ENCODE peak calls at places on chromosomes 5 and 9, in ten cellular contexts. O, V, E, G, K, B, U, C, F and P are unnamed samples. For H3K4me1, the result is how much of the 10 kb centered on the place peaks cover.

GRCh38 chr5:128015978-128016377 is 67.6 kb upstream of the SLC12A2 start:
- DNase-seq in F (no peak), U (no peak), K (no peak), O (no peak), B (no peak), E (no peak), G (peak), C (no peak), V (no peak), P (no peak)

GRCh38 chr5:88748670-88749069 is 134.3 kb downstream of the MEF2C start:
- DNase-seq in E (no peak), G (no peak), O (no peak), C (no peak), K (no peak), U (no peak), B (no peak), F (no peak), V (no peak), P (no peak)

GRCh38 chr5:107402881-107403280 is 267.9 kb downstream of the EFNA5 start:
- DNase-seq in U (no peak), O (no peak), C (no peak), K (no peak), G (no peak), F (no peak), E (no peak), V (no peak), B (no peak), P (peak)

GRCh38 chr5:138448481-138449398 is 9.9 kb downstream of the REEP2 start:
- DNase-seq in V (no peak), C (peak), F (no peak), G (no peak), E (no peak), K (no peak), B (no peak), U (peak), O (no peak), P (peak)

GRCh38 chr9:124897570-124898460 is 35.9 kb downstream of the ARPC5L start:
- DNase-seq in C (no peak), G (no peak), F (no peak), E (no peak), O (no peak), K (no peak), B (no peak), U (no peak), V (no peak), P (no peak)

GRCh38 chr9:19371942-19372341 is 8.1 kb downstream of the RPS6 start:
- DNase-seq in O (no peak), K (no peak), E (no peak), V (no peak), C (no peak), G (no peak), U (peak), F (no peak), B (no peak), P (no peak)

GRCh38 chr9:135440620-135441019 is 39.0 kb upstream of the PPP1R26 start:
- DNase-seq in F (no peak), V (no peak), K (no peak), C (no peak), E (no peak), G (no peak), B (no peak), O (no peak), U (peak), P (no peak)

GRCh38 chr9:79684711-79685575 is 113.2 kb downstream of the TLE4 start:
- DNase-seq in E (no peak), O (no peak), U (no peak), G (no peak), V (peak), C (no peak), F (no peak), B (no peak), K (no peak), P (no peak)

GRCh38 chr5:5017827-5018559 is 122.1 kb upstream of the ADAMTS16 start:
- DNase-seq in C (no peak), F (no peak), E (no peak), K (no peak), G (no peak), U (peak), O (no peak), V (no peak), B (no peak), P (no peak)

GRCh38 chr9:132020272-132020671 is 59.4 kb downstream of the MED27 start:
- DNase-seq in C (no peak), O (no peak), E (no peak), K (no peak), U (no peak), B (no peak), V (no peak), F (no peak), G (no peak), P (no peak)
- H3K4me3 ChIP-seq in C (no peak), O (no peak), E (no peak), K (no peak), U (no peak), B (no peak), V (no peak), F (no peak), G (no peak), P (no peak)

GRCh38 chr5:142817031-142817430 is 46.9 kb downstream of the ARHGAP26 start:
- DNase-seq in U (no peak), K (no peak), C (no peak), G (no peak), O (no peak), B (no peak), F (no peak), E (no peak), V (no peak), P (no peak)
- H3K4me1 ChIP-seq in U (half or more), K (under half), C (under half), G (under half), O (under half), B (under half), F (under half), E (half or more), V (under half), P (under half)

GRCh38 chr5:59187772-59188347 is 605.0 kb downstream of the RAB3C start:
- DNase-seq in U (peak), B (no peak), O (no peak), G (no peak), C (peak), F (no peak), K (no peak), E (no peak), V (no peak), P (no peak)
- H3K4me3 ChIP-seq in U (peak), B (peak), O (no peak), G (no peak), C (no peak), F (peak), K (no peak), E (peak), V (no peak), P (no peak)

DNA sequence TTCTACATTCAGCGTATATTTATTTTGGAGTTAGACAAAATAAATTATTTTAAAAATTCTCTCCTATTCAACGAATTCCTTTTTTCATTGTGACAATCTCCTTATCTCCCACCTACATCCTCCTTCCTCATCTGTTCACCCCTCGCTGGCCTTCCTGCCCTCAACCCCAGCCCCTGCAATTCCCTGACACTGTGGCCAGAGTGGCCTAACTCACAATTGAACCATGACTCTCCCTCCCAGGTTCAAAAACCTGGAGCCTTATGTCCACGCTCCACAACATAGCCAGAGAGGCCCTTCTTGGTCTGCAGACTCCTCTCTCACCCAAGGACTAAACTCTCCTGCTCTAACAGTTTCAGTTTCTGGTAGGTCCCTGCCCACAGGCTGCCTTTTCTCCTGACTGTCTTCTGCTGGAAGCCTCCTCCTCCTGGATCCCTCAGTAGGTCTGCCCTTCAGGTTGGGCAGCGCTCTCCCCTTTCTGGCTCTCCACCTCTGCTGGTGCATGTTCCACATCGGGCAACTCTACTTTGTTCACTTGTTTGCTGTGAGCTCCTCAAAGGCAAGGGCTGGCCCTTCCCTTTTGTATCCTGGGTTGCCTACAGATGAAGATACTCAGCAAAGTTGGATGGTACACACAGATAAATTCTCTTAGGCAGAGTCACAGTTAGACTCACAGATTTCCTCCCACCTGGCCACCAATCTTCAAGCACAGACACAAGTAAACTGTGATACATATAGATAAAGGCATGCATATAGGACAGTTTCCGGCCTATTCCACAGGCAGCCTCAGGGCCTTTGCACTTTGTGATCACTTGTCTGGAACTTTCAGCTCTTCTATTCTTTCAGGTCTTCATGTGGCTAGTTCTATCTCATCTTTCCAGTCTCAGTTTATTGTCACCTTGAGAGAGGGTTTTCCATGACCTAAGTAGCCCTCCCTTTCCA is 19.8 kb upstream of the MYORG start:
- DNase-seq in E (no peak), V (no peak), B (no peak), C (no peak), O (no peak), G (no peak), F (no peak), K (no peak), U (no peak), P (no peak)
- H3K4me1 ChIP-seq in E (under half), V (under half), B (under half), C (under half), O (under half), G (under half), F (under half), K (under half), U (under half), P (under half)

GRCh38 chr9:96021616-96022444 is 146.3 kb downstream of the ERCC6L2 start:
- DNase-seq in V (no peak), F (no peak), K (no peak), B (peak), E (no peak), C (no peak), U (no peak), O (no peak), G (no peak), P (peak)
- H3K4me3 ChIP-seq in V (peak), F (peak), K (peak), B (peak), E (peak), C (peak), U (peak), O (peak), G (peak), P (peak)

GRCh38 chr9:130470269-130470668 is 25.5 kb downstream of the ASS1 start:
- DNase-seq in O (no peak), C (no peak), F (no peak), E (no peak), B (no peak), K (no peak), V (no peak), U (no peak), G (no peak), P (no peak)
- H3K4me1 ChIP-seq in O (under half), C (under half), F (under half), E (under half), B (under half), K (under half), V (under half), U (under half), G (under half), P (half or more)

GRCh38 chr5:172785429-172786088 is 14.6 kb upstream of the DUSP1 start:
- DNase-seq in C (no peak), O (no peak), K (no peak), E (no peak), G (peak), F (no peak), V (no peak), U (no peak), B (peak), P (no peak)
- H3K4me3 ChIP-seq in C (no peak), O (no peak), K (no peak), E (no peak), G (no peak), F (no peak), V (no peak), U (no peak), B (no peak), P (no peak)

GRCh38 chr9:134358968-134359319 is 32.7 kb downstream of the RXRA start:
- DNase-seq in V (no peak), B (no peak), G (no peak), C (no peak), O (no peak), F (no peak), E (no peak), U (no peak), K (no peak), P (no peak)

GRCh38 chr9:134360897-134361296 is 34.6 kb downstream of the RXRA start:
- DNase-seq in G (peak), V (peak), C (peak), O (no peak), K (peak), F (no peak), U (no peak), B (no peak), E (no peak), P (no peak)

GRCh38 chr9:134358026-134358967 is 32.0 kb downstream of the RXRA start:
- DNase-seq in V (peak), B (peak), F (no peak), E (no peak), K (no peak), G (peak), U (no peak), O (no peak), C (peak), P (peak)

GRCh38 chr9:134360180-134360759 is 34.0 kb downstream of the RXRA start:
- DNase-seq in B (no peak), U (no peak), E (no peak), K (no peak), C (no peak), F (no peak), G (no peak), O (no peak), V (no peak), P (no peak)

GRCh38 chr9:134359493-134360179 is 33.4 kb downstream of the RXRA start:
- DNase-seq in F (no peak), C (no peak), U (no peak), O (no peak), K (no peak), B (no peak), G (no peak), E (no peak), V (no peak), P (no peak)
- H3K4me1 ChIP-seq in F (half or more), C (under half), U (under half), O (under half), K (half or more), B (half or more), G (half or more), E (half or more), V (half or more), P (under half)

DNA sequence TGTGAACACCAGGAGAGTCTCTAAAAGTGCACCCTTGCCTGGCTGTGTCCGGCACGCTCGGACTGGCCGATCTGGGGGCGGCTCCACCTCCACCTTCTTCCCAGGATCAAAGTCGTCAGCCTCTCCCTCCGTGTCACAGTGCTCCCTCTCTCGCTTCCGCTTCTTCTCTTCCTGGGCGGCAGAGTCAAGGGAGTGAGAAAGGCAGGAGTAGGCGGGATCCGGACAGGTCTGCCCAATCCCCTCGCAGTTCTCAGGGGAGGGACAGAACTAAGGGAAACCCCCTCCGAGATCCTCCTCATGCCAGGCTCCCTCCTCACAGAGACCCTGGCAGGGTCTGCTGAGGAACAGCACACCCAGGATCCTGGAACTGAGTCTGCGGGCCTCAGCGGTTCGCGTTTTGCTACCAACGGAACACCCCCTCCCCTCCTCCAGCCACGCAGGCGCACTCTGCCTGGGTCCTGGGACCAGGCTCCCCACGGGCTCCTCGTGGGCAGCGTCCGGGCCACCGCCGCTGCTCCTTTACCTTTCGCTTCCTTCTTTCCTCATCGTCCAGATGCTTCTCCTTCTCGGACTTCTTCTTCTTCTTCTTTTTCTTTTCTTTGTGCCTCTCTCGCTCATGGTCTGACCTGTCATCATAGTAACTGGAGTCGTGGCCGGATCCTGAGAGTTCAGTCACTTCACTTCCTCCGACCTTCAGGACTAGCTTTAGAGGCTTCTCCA is 1.3 kb downstream of the BRD9 start:
- DNase-seq in C (peak), B (no peak), O (no peak), V (peak), F (no peak), G (no peak), U (peak), K (no peak), E (no peak), P (no peak)
- H3K4me3 ChIP-seq in C (peak), B (peak), O (peak), V (peak), F (peak), G (no peak), U (peak), K (peak), E (peak), P (peak)